ENCODE peak calls at places on chromosomes 13 and 19, in eight cellular contexts. One of them, this sample, is unnamed.

GRCh38 chr13:42354246-42355117 is 82.5 kb downstream of the AKAP11 start:
- DNase-seq in PC-3: peak
- DNase-seq in small intestine: peak
- DNase-seq in stomach: no peak
- DNase-seq in Caco-2: no peak
- DNase-seq in neural progenitor cell: peak
- DNase-seq in lower leg skin: no peak
- DNase-seq in aorta: no peak
- DNase-seq in this sample: no peak

GRCh38 chr13:29382021-29382420 is 213.5 kb downstream of the SLC7A1 start:
- DNase-seq in PC-3: no peak
- DNase-seq in small intestine: no peak
- DNase-seq in stomach: no peak
- DNase-seq in Caco-2: no peak
- DNase-seq in neural progenitor cell: no peak
- DNase-seq in lower leg skin: no peak
- DNase-seq in aorta: no peak
- DNase-seq in this sample: no peak

GRCh38 chr19:39325778-39326680 is 5.4 kb upstream of the LRFN1 start:
- DNase-seq in PC-3: peak
- DNase-seq in small intestine: no peak
- DNase-seq in stomach: no peak
- DNase-seq in Caco-2: peak
- DNase-seq in neural progenitor cell: no peak
- DNase-seq in lower leg skin: no peak
- DNase-seq in aorta: peak
- DNase-seq in this sample: no peak

GRCh38 chr19:46571495-46571894 is 29.6 kb upstream of the CALM3 start:
- DNase-seq in PC-3: peak
- DNase-seq in small intestine: peak
- DNase-seq in stomach: no peak
- DNase-seq in Caco-2: peak
- DNase-seq in neural progenitor cell: peak
- DNase-seq in lower leg skin: no peak
- DNase-seq in aorta: no peak
- DNase-seq in this sample: no peak

GRCh38 chr19:7801020-7801570 is 28.9 kb upstream of the EVI5L start:
- DNase-seq in PC-3: no peak
- DNase-seq in small intestine: no peak
- DNase-seq in stomach: no peak
- DNase-seq in Caco-2: no peak
- DNase-seq in neural progenitor cell: no peak
- DNase-seq in lower leg skin: no peak
- DNase-seq in aorta: no peak
- DNase-seq in this sample: no peak

GRCh38 chr19:18601875-18602274 is 4.7 kb downstream of the CRLF1 start:
- DNase-seq in PC-3: no peak
- DNase-seq in small intestine: no peak
- DNase-seq in stomach: no peak
- DNase-seq in Caco-2: no peak
- DNase-seq in neural progenitor cell: no peak
- DNase-seq in lower leg skin: no peak
- DNase-seq in aorta: no peak
- DNase-seq in this sample: no peak

GRCh38 chr19:50310759-50311465 is 18.3 kb downstream of the KCNC3 start:
- DNase-seq in PC-3: no peak
- DNase-seq in small intestine: no peak
- DNase-seq in stomach: no peak
- DNase-seq in Caco-2: no peak
- DNase-seq in neural progenitor cell: no peak
- DNase-seq in lower leg skin: no peak
- DNase-seq in aorta: no peak
- DNase-seq in this sample: no peak

GRCh38 chr19:48541813-48542212 is 10.2 kb upstream of the SULT2B1 start:
- DNase-seq in PC-3: no peak
- DNase-seq in small intestine: no peak
- DNase-seq in stomach: no peak
- DNase-seq in Caco-2: no peak
- DNase-seq in neural progenitor cell: no peak
- DNase-seq in lower leg skin: no peak
- DNase-seq in aorta: no peak
- DNase-seq in this sample: no peak

GRCh38 chr19:38429055-38429810 is 3.2 kb upstream of the RASGRP4 start:
- DNase-seq in PC-3: no peak
- DNase-seq in small intestine: no peak
- DNase-seq in stomach: no peak
- DNase-seq in Caco-2: no peak
- DNase-seq in neural progenitor cell: no peak
- DNase-seq in lower leg skin: no peak
- DNase-seq in aorta: no peak
- DNase-seq in this sample: no peak

GRCh38 chr19:51200071-51200470 is 24.8 kb upstream of the CD33 start:
- DNase-seq in PC-3: no peak
- DNase-seq in small intestine: no peak
- DNase-seq in stomach: no peak
- DNase-seq in Caco-2: no peak
- DNase-seq in neural progenitor cell: no peak
- DNase-seq in lower leg skin: no peak
- DNase-seq in aorta: no peak
- DNase-seq in this sample: no peak

GRCh38 chr13:66074018-66074615 is 1156.0 kb downstream of the PCDH9 start:
- DNase-seq in PC-3: no peak
- DNase-seq in small intestine: no peak
- DNase-seq in stomach: no peak
- DNase-seq in Caco-2: no peak
- DNase-seq in neural progenitor cell: no peak
- DNase-seq in lower leg skin: no peak
- DNase-seq in aorta: no peak
- DNase-seq in this sample: no peak

GRCh38 chr19:46610851-46611770 is 10.0 kb downstream of the CALM3 start:
- DNase-seq in PC-3: no peak
- DNase-seq in small intestine: no peak
- DNase-seq in stomach: no peak
- DNase-seq in Caco-2: no peak
- DNase-seq in neural progenitor cell: no peak
- DNase-seq in lower leg skin: no peak
- DNase-seq in aorta: peak
- DNase-seq in this sample: peak

GRCh38 chr13:109154546-109154945 is 525.1 kb downstream of the MYO16 start:
- DNase-seq in PC-3: no peak
- DNase-seq in small intestine: no peak
- DNase-seq in stomach: no peak
- DNase-seq in Caco-2: no peak
- DNase-seq in neural progenitor cell: no peak
- DNase-seq in lower leg skin: no peak
- DNase-seq in aorta: no peak
- DNase-seq in this sample: no peak

GRCh38 chr13:85828094-85828684 is 29.0 kb upstream of the SLITRK6 start:
- DNase-seq in PC-3: peak
- DNase-seq in small intestine: peak
- DNase-seq in stomach: no peak
- DNase-seq in Caco-2: no peak
- DNase-seq in neural progenitor cell: peak
- DNase-seq in lower leg skin: no peak
- DNase-seq in aorta: no peak
- DNase-seq in this sample: no peak

GRCh38 chr13:87274209-87274819 is 396.9 kb upstream of the SLITRK5 start:
- DNase-seq in PC-3: peak
- DNase-seq in small intestine: peak
- DNase-seq in stomach: no peak
- DNase-seq in Caco-2: peak
- DNase-seq in neural progenitor cell: peak
- DNase-seq in lower leg skin: no peak
- DNase-seq in aorta: no peak
- DNase-seq in this sample: no peak

GRCh38 chr13:73715114-73715909 is 418.9 kb downstream of the KLF12 start:
- DNase-seq in PC-3: no peak
- DNase-seq in small intestine: no peak
- DNase-seq in stomach: no peak
- DNase-seq in Caco-2: no peak
- DNase-seq in neural progenitor cell: no peak
- DNase-seq in lower leg skin: no peak
- DNase-seq in aorta: no peak
- DNase-seq in this sample: no peak

GRCh38 chr19:17511724-17512573 is 500 bp downstream of the PGLS start:
- DNase-seq in PC-3: peak
- DNase-seq in small intestine: peak
- DNase-seq in stomach: peak
- DNase-seq in Caco-2: peak
- DNase-seq in neural progenitor cell: peak
- DNase-seq in lower leg skin: peak
- DNase-seq in aorta: peak
- DNase-seq in this sample: peak

GRCh38 chr13:110949628-110950027 is 34.8 kb upstream of the ANKRD10 start:
- DNase-seq in PC-3: no peak
- DNase-seq in small intestine: no peak
- DNase-seq in stomach: no peak
- DNase-seq in Caco-2: no peak
- DNase-seq in neural progenitor cell: no peak
- DNase-seq in lower leg skin: no peak
- DNase-seq in aorta: no peak
- DNase-seq in this sample: no peak

GRCh38 chr19:55688422-55689218 is 13.6 kb downstream of the EPN1 start:
- DNase-seq in PC-3: no peak
- DNase-seq in small intestine: peak
- DNase-seq in stomach: peak
- DNase-seq in Caco-2: peak
- DNase-seq in neural progenitor cell: no peak
- DNase-seq in lower leg skin: no peak
- DNase-seq in aorta: peak
- DNase-seq in this sample: no peak

GRCh38 chr19:11098327-11098726 is 9.1 kb downstream of the LDLR start:
- DNase-seq in PC-3: no peak
- DNase-seq in small intestine: no peak
- DNase-seq in stomach: no peak
- DNase-seq in Caco-2: no peak
- DNase-seq in neural progenitor cell: no peak
- DNase-seq in lower leg skin: no peak
- DNase-seq in aorta: no peak
- DNase-seq in this sample: no peak

GRCh38 chr19:11096210-11096841 is 7.1 kb downstream of the LDLR start:
- DNase-seq in PC-3: peak
- DNase-seq in small intestine: peak
- DNase-seq in stomach: no peak
- DNase-seq in Caco-2: no peak
- DNase-seq in neural progenitor cell: no peak
- DNase-seq in lower leg skin: no peak
- DNase-seq in aorta: peak
- DNase-seq in this sample: peak

GRCh38 chr19:11092181-11092538 is 2.9 kb downstream of the LDLR start:
- DNase-seq in PC-3: peak
- DNase-seq in small intestine: peak
- DNase-seq in stomach: no peak
- DNase-seq in Caco-2: no peak
- DNase-seq in neural progenitor cell: no peak
- DNase-seq in lower leg skin: no peak
- DNase-seq in aorta: no peak
- DNase-seq in this sample: no peak

GRCh38 chr19:11091343-11092153 is 2.3 kb downstream of the LDLR start:
- DNase-seq in PC-3: peak
- DNase-seq in small intestine: peak
- DNase-seq in stomach: peak
- DNase-seq in Caco-2: peak
- DNase-seq in neural progenitor cell: no peak
- DNase-seq in lower leg skin: peak
- DNase-seq in aorta: peak
- DNase-seq in this sample: peak

DNA sequence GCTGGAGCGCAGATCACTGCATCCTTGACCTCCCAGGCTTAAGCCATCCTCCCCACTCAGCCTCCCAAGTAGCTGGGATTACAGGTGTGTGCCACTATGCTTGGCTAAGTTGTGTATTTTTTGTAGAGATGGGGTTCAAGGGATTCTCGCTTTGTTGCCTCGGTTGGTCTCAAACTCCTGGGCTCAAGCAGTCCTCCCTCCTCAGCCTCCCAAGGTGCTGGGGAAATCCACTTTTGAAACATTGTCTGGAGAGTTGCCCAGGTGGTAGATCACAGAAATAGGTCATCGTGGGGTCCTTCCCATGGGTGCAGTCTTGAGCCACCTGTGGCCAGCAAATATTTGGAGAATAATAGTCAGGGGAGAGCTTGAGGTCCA is 5.2 kb downstream of the LDLR start:
- DNase-seq in PC-3: no peak
- DNase-seq in small intestine: no peak
- DNase-seq in stomach: no peak
- DNase-seq in Caco-2: no peak
- DNase-seq in neural progenitor cell: no peak
- DNase-seq in lower leg skin: no peak
- DNase-seq in aorta: no peak
- DNase-seq in this sample: no peak
- H3K4me3 ChIP-seq in PC-3: peak
- H3K4me3 ChIP-seq in small intestine: no peak
- H3K4me3 ChIP-seq in stomach: no peak
- H3K4me3 ChIP-seq in Caco-2: no peak
- H3K4me3 ChIP-seq in neural progenitor cell: no peak
- H3K4me3 ChIP-seq in lower leg skin: no peak
- H3K4me3 ChIP-seq in aorta: no peak
- H3K4me3 ChIP-seq in this sample: no peak

GRCh38 chr19:31350033-31350692 is 927 bp upstream of the TSHZ3 start:
- DNase-seq in PC-3: no peak
- DNase-seq in small intestine: no peak
- DNase-seq in stomach: no peak
- DNase-seq in Caco-2: no peak
- DNase-seq in neural progenitor cell: peak
- DNase-seq in lower leg skin: no peak
- DNase-seq in aorta: peak
- DNase-seq in this sample: no peak
- H3K4me3 ChIP-seq in PC-3: peak
- H3K4me3 ChIP-seq in small intestine: peak
- H3K4me3 ChIP-seq in stomach: peak
- H3K4me3 ChIP-seq in Caco-2: peak
- H3K4me3 ChIP-seq in neural progenitor cell: peak
- H3K4me3 ChIP-seq in lower leg skin: peak
- H3K4me3 ChIP-seq in aorta: peak
- H3K4me3 ChIP-seq in this sample: peak

GRCh38 chr19:497861-498590 is 1.7 kb downstream of the MADCAM1 start:
- DNase-seq in PC-3: no peak
- DNase-seq in small intestine: no peak
- DNase-seq in stomach: no peak
- DNase-seq in Caco-2: no peak
- DNase-seq in neural progenitor cell: no peak
- DNase-seq in lower leg skin: no peak
- DNase-seq in aorta: no peak
- DNase-seq in this sample: no peak
- H3K4me3 ChIP-seq in PC-3: no peak
- H3K4me3 ChIP-seq in small intestine: peak
- H3K4me3 ChIP-seq in stomach: peak
- H3K4me3 ChIP-seq in Caco-2: peak
- H3K4me3 ChIP-seq in neural progenitor cell: peak
- H3K4me3 ChIP-seq in lower leg skin: no peak
- H3K4me3 ChIP-seq in aorta: no peak
- H3K4me3 ChIP-seq in this sample: no peak

DNA sequence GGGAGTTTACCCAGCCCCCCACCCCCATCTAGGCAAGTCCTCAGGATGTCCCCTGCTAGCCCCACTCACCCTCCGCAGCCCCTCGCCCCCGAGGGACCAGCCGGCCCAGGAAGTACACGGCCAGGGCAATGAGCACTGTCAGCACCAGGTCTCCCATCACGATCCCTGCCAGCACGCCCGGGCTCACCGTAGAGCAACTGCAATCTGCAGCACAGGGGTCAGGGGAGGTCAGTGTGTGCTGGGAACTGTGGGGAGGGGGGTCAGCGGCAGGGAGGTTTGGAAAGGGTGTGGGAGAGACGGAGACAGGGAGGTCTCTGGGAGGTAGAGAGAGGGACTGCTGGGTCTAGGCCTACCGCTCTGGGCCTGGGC is 734 bp downstream of the TYROBP start:
- DNase-seq in PC-3: no peak
- DNase-seq in small intestine: no peak
- DNase-seq in stomach: no peak
- DNase-seq in Caco-2: no peak
- DNase-seq in neural progenitor cell: no peak
- DNase-seq in lower leg skin: no peak
- DNase-seq in aorta: no peak
- DNase-seq in this sample: no peak
- H3K4me3 ChIP-seq in PC-3: no peak
- H3K4me3 ChIP-seq in small intestine: no peak
- H3K4me3 ChIP-seq in stomach: peak
- H3K4me3 ChIP-seq in Caco-2: no peak
- H3K4me3 ChIP-seq in neural progenitor cell: no peak
- H3K4me3 ChIP-seq in lower leg skin: peak
- H3K4me3 ChIP-seq in aorta: no peak
- H3K4me3 ChIP-seq in this sample: no peak